ENCODE peak calls at places on chromosomes 3 and 15, in ten cellular contexts. Z, A, H, J, F, I, O, P, K and Y are unnamed samples.

GRCh38 chr15:96093063-96093462 is 237.4 kb upstream of the NR2F2 start:
- DNase-seq in Z (no peak), A (no peak), H (no peak), J (peak), F (no peak), I (no peak), O (no peak), P (no peak), K (no peak), Y (no peak)

GRCh38 chr3:18679226-18679625 is 254.1 kb upstream of the SATB1 start:
- DNase-seq in Z (no peak), A (no peak), H (no peak), J (no peak), F (no peak), I (no peak), O (peak), P (no peak), K (no peak), Y (no peak)

GRCh38 chr3:50405249-50405648 is 45.9 kb upstream of the TMEM115 start:
- DNase-seq in Z (no peak), A (no peak), H (peak), J (no peak), F (no peak), I (no peak), O (peak), P (no peak), K (no peak), Y (no peak)

GRCh38 chr15:62549345-62549970 is 384.4 kb upstream of the C2CD4B start:
- DNase-seq in Z (peak), A (no peak), H (peak), J (no peak), F (no peak), I (peak), O (no peak), P (peak), K (peak), Y (no peak)

GRCh38 chr15:45657769-45658545 is 23.1 kb downstream of the SQOR start:
- DNase-seq in Z (no peak), A (no peak), H (no peak), J (no peak), F (no peak), I (no peak), O (no peak), P (no peak), K (no peak), Y (no peak)

GRCh38 chr3:18649666-18650363 is 224.7 kb upstream of the SATB1 start:
- DNase-seq in Z (no peak), A (no peak), H (no peak), J (no peak), F (no peak), I (no peak), O (no peak), P (no peak), K (no peak), Y (no peak)

GRCh38 chr3:126846316-126846715 is 136.6 kb upstream of the PLXNA1 start:
- DNase-seq in Z (no peak), A (peak), H (peak), J (peak), F (no peak), I (no peak), O (no peak), P (no peak), K (no peak), Y (no peak)

GRCh38 chr15:40055576-40056293 is 16.8 kb upstream of the SRP14 start:
- DNase-seq in Z (no peak), A (no peak), H (peak), J (no peak), F (peak), I (no peak), O (no peak), P (peak), K (peak), Y (no peak)

GRCh38 chr3:113174806-113175490 is 36.4 kb upstream of the BOC start:
- DNase-seq in Z (no peak), A (peak), H (no peak), J (no peak), F (no peak), I (no peak), O (no peak), P (no peak), K (no peak), Y (no peak)

GRCh38 chr3:126270145-126270811 is 86.9 kb downstream of the KLF15 start:
- DNase-seq in Z (peak), A (no peak), H (peak), J (peak), F (peak), I (no peak), O (no peak), P (peak), K (no peak), Y (peak)

GRCh38 chr3:129118745-129119144 is 2.9 kb downstream of the RAB43 start:
- DNase-seq in Z (no peak), A (no peak), H (no peak), J (no peak), F (no peak), I (no peak), O (peak), P (peak), K (no peak), Y (no peak)

GRCh38 chr15:74531144-74531811 is 9.7 kb upstream of the ARID3B start:
- DNase-seq in Z (peak), A (peak), H (peak), J (peak), F (no peak), I (no peak), O (no peak), P (no peak), K (no peak), Y (no peak)

GRCh38 chr15:41832875-41833274 is 5.0 kb downstream of the JMJD7 start:
- DNase-seq in Z (no peak), A (no peak), H (peak), J (no peak), F (no peak), I (no peak), O (no peak), P (peak), K (no peak), Y (no peak)

GRCh38 chr3:29694783-29695182 is 413.9 kb downstream of the RBMS3 start:
- DNase-seq in Z (peak), A (peak), H (peak), J (peak), F (no peak), I (peak), O (no peak), P (peak), K (no peak), Y (no peak)

GRCh38 chr15:61201322-61201721 is 27.8 kb downstream of the RORA start:
- DNase-seq in Z (no peak), A (no peak), H (no peak), J (no peak), F (no peak), I (no peak), O (no peak), P (no peak), K (no peak), Y (no peak)

GRCh38 chr3:179304605-179305004 is 18.2 kb upstream of the ZNF639 start:
- DNase-seq in Z (no peak), A (no peak), H (peak), J (no peak), F (no peak), I (no peak), O (no peak), P (no peak), K (no peak), Y (no peak)

GRCh38 chr3:198081421-198081844 is 121.4 kb downstream of the LMLN start:
- DNase-seq in Z (no peak), A (no peak), H (no peak), J (no peak), F (no peak), I (no peak), O (no peak), P (no peak), K (no peak), Y (no peak)

GRCh38 chr15:76393614-76394013 is 57.0 kb downstream of the ISL2 start:
- DNase-seq in Z (peak), A (no peak), H (no peak), J (peak), F (no peak), I (no peak), O (no peak), P (no peak), K (peak), Y (no peak)

GRCh38 chr3:45173776-45174175 is 27.6 kb upstream of the CDCP1 start:
- DNase-seq in Z (no peak), A (no peak), H (no peak), J (no peak), F (no peak), I (no peak), O (no peak), P (no peak), K (no peak), Y (no peak)

GRCh38 chr3:49654955-49655556 is 19.1 kb upstream of the APEH start:
- DNase-seq in Z (no peak), A (no peak), H (no peak), J (no peak), F (no peak), I (no peak), O (no peak), P (peak), K (no peak), Y (no peak)

GRCh38 chr3:53199834-53200233 is 38.8 kb downstream of the PRKCD start:
- DNase-seq in Z (no peak), A (no peak), H (peak), J (no peak), F (no peak), I (no peak), O (no peak), P (no peak), K (no peak), Y (no peak)

GRCh38 chr3:10627884-10628572 is 122.6 kb upstream of the ATP2B2 start:
- DNase-seq in Z (no peak), A (no peak), H (no peak), J (no peak), F (no peak), I (peak), O (no peak), P (no peak), K (no peak), Y (no peak)

GRCh38 chr15:77999486-77999885 is 78.0 kb downstream of the TBC1D2B start:
- DNase-seq in Z (no peak), A (no peak), H (no peak), J (no peak), F (no peak), I (no peak), O (no peak), P (no peak), K (no peak), Y (no peak)

GRCh38 chr15:78001656-78002055 is 75.9 kb downstream of the TBC1D2B start:
- DNase-seq in Z (no peak), A (no peak), H (no peak), J (no peak), F (no peak), I (no peak), O (no peak), P (no peak), K (no peak), Y (no peak)

GRCh38 chr15:78000927-78001249 is 76.6 kb downstream of the TBC1D2B start:
- DNase-seq in Z (no peak), A (no peak), H (no peak), J (no peak), F (no peak), I (no peak), O (no peak), P (no peak), K (no peak), Y (no peak)

GRCh38 chr15:77998592-77998991 is 78.9 kb downstream of the TBC1D2B start:
- DNase-seq in Z (no peak), A (no peak), H (no peak), J (no peak), F (peak), I (no peak), O (no peak), P (no peak), K (no peak), Y (no peak)

DNA sequence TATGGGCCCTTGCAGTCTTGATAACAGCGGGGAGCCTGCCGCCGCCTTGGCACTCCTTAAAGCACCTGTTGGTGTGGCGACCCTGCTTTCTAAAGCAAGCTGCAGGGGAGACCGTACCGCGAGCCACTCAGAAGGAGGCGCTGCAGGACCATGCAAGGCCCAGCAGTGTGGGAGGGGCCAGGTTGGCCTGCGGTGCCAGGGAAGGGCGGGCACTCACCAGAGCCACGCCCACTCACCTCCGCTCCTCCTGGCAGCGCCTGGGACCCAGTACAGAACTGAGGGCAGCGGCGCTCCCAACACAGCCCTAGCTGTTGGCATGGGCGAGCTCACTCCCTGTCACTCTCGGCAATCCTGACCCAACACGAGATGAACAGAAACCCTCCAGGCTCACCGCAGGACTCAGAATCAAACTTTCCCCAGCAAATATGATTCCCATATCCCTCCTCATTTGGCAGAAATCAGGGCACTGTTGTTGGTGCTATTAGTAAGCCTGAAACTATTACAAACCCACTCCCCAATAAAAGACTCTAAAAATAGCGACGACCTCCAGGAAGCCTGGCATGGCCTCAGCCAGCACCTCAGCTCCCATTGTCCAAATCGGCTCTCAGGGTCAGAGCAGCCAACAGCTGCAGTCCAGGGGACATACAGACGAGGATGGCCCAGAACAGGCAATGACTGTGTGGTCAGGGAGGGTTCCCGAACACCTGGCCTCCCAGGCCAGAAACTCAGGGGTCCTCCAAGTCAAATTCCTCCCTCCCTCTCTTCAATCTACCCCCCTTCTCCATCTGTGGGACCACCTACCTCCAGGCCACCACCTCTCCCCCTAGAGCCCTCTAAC is 77.2 kb downstream of the TBC1D2B start:
- DNase-seq in Z (peak), A (peak), H (peak), J (peak), F (peak), I (peak), O (peak), P (peak), K (peak), Y (peak)
- TF ChIP-seq CTCF in Z (peak), A (peak), H (peak), J (peak), F (peak), I (peak), O (peak), P (peak), K (peak), Y (peak)

GRCh38 chr15:85414495-85414894 is 34.1 kb downstream of the AKAP13 start:
- DNase-seq in Z (peak), A (peak), H (peak), J (no peak), F (no peak), I (no peak), O (no peak), P (no peak), K (no peak), Y (no peak)

GRCh38 chr15:85414991-85415390 is 34.6 kb downstream of the AKAP13 start:
- DNase-seq in Z (no peak), A (no peak), H (no peak), J (no peak), F (no peak), I (no peak), O (no peak), P (no peak), K (no peak), Y (no peak)

GRCh38 chr15:85414037-85414436 is 33.6 kb downstream of the AKAP13 start:
- DNase-seq in Z (no peak), A (no peak), H (no peak), J (no peak), F (no peak), I (no peak), O (no peak), P (no peak), K (no peak), Y (no peak)

GRCh38 chr15:85411992-85412538 is 31.7 kb downstream of the AKAP13 start:
- DNase-seq in Z (peak), A (peak), H (peak), J (peak), F (no peak), I (no peak), O (no peak), P (no peak), K (no peak), Y (no peak)

DNA sequence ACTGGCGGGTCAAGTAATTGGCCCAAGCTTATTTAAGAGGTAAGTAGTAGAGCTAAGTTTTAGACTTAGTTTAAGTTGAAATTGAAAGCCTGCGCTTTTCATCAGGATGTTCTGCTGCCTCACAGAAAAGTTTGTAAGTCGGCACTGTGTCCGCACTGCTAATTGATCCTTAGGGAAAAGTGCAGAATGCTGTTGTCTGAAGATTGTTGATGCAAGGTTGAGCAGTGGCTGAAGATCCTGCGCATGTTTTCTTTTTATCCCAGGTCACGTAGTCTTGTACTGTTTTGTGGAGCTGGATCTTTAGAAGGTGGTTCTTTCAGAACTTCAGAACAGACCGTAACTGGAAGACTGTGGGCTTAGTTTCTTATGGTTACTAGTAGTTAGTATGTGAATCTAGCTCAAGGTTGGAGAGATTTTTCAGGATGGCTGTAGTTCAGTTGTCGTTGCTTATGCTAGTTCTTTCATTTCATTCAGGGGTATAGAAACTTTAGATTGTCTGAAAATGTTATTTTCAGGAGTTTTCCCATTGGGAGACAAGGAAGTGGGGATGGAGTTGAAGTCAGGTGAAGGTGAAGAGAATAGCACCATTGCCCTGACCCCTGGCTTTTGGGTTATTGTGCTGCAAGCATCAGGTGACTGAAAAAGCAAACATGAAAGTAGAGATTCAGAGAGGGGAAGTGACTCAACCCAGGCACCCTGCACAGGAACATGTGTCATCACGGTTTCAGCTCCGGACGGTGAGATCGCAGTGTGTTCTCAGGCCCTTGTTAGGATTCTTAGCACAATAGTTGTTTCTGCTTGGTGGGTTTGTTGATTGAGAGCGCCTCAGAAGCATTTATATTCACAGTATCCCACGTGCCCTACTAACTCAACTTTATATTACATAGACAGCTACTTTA is 32.8 kb downstream of the AKAP13 start:
- DNase-seq in Z (peak), A (peak), H (peak), J (peak), F (peak), I (peak), O (peak), P (peak), K (no peak), Y (peak)
- TF ChIP-seq CTCF in Z (no peak), A (no peak), H (peak), J (no peak), F (no peak), I (peak), O (no peak), P (no peak), K (no peak), Y (no peak)

GRCh38 chr3:140927279-140927678 is 14.4 kb upstream of the SLC25A36 start:
- DNase-seq in Z (no peak), A (no peak), H (no peak), J (no peak), F (no peak), I (no peak), O (no peak), P (no peak), K (no peak), Y (no peak)
- TF ChIP-seq CTCF in Z (no peak), A (no peak), H (no peak), J (no peak), F (no peak), I (no peak), O (no peak), P (no peak), K (no peak), Y (no peak)

DNA sequence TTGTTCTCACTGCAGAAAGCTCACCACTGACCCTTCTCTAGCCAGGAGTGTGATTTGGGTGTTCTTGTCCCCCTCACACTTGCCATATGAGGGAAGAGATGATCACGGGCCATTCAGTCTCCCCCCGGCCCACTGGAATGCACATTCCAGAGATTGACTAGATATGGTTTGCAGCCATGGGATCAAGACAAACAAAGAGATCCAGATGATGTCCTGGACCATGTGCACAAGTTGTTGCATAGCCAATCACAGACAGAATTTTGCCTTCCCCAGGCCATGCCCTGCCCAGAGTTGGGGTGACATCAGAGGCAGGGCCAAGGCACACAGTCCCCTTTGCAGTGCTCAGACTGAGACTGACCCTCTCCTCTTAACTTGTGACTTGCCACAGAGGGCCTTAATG is 14.8 kb downstream of the MUC13 start:
- DNase-seq in Z (no peak), A (peak), H (no peak), J (peak), F (no peak), I (no peak), O (no peak), P (no peak), K (no peak), Y (no peak)
- TF ChIP-seq CTCF in Z (no peak), A (no peak), H (no peak), J (no peak), F (no peak), I (no peak), O (no peak), P (no peak), K (no peak), Y (no peak)

GRCh38 chr3:117103645-117104044 is 394.1 kb downstream of the TUSC7 start:
- DNase-seq in Z (no peak), A (peak), H (no peak), J (no peak), F (no peak), I (no peak), O (no peak), P (no peak), K (no peak), Y (no peak)
- TF ChIP-seq CTCF in Z (peak), A (peak), H (no peak), J (no peak), F (no peak), I (no peak), O (no peak), P (no peak), K (peak), Y (no peak)